ENCODE peak calls at places on chromosomes 16 and 17, in four cellular contexts. R is erythroblast, H is NCI-H2171 treated with DMSO at 0.1 percent for 48 hours, Y is T-helper 2 cell. D is an unnamed sample.

GRCh38 chr16:76818611-76819181 is 372.3 kb upstream of the MON1B start:
- DNase-seq in R (no peak), H (no peak), Y (no peak), D (no peak)

GRCh38 chr16:23274968-23275367 is 27.1 kb upstream of the SCNN1B start:
- DNase-seq in R (no peak), Y (no peak), H (peak; percentile 56), D (peak; percentile 30)

GRCh38 chr16:70257391-70257790 is 5.7 kb upstream of the EXOSC6 start:
- DNase-seq in R (no peak), Y (no peak), H (no peak), D (no peak)

GRCh38 chr17:17060001-17060929 is 18.0 kb downstream of the MPRIP start:
- DNase-seq in H (peak; percentile 21), R (no peak), Y (no peak), D (no peak)

GRCh38 chr17:49055181-49055927 is 58.2 kb downstream of the IGF2BP1 start:
- DNase-seq in H (no peak), R (no peak), Y (no peak), D (no peak)

GRCh38 chr16:81005644-81006471 is 827 bp downstream of the CMC2 start:
- DNase-seq in R (peak; percentile 62), H (no peak), Y (no peak), D (no peak)

GRCh38 chr16:28321700-28322411 is 29.5 kb downstream of the SBK1 start:
- DNase-seq in Y (no peak), R (peak; percentile 41), H (no peak), D (no peak)

GRCh38 chr17:42989726-42990652 is 8.2 kb upstream of the RPL27 start:
- DNase-seq in H (no peak), Y (no peak), R (no peak), D (no peak)

GRCh38 chr16:84253173-84253572 is 13.4 kb upstream of the KCNG4 start:
- DNase-seq in Y (no peak), R (no peak), H (no peak), D (no peak)

GRCh38 chr16:14965328-14965727 is 9.5 kb upstream of the PDXDC1 start:
- DNase-seq in H (no peak), Y (no peak), R (no peak), D (no peak)

GRCh38 chr17:38528101-38528500 is 77.7 kb downstream of the SRCIN1 start:
- DNase-seq in R (no peak), Y (no peak), H (peak; percentile 88), D (no peak)

GRCh38 chr16:72905581-72905980 is 142.3 kb downstream of the ZFHX3 start:
- DNase-seq in Y (no peak), H (no peak), R (no peak), D (no peak)

GRCh38 chr17:34314279-34314678 is 5.0 kb upstream of the CCL8 start:
- DNase-seq in R (no peak), Y (no peak), H (no peak), D (no peak)

GRCh38 chr17:63514477-63514876 is 8.7 kb upstream of the KCNH6 start:
- DNase-seq in R (no peak), H (no peak), Y (no peak), D (no peak)

GRCh38 chr16:86737083-86737482 is 158.7 kb downstream of the FOXL1 start:
- DNase-seq in H (no peak), R (no peak), Y (no peak), D (no peak)

GRCh38 chr17:263773-264172 is 82.3 kb upstream of the DOC2B start:
- DNase-seq in Y (no peak), H (no peak), R (no peak), D (no peak)

GRCh38 chr17:77722366-77722765 is 236.1 kb upstream of the TNRC6C start:
- DNase-seq in Y (no peak), H (no peak), R (no peak), D (no peak)